ENCODE peak calls at places on chromosome 6, in ten cellular contexts. E is fibroblast of lung, R is heart left ventricle, O is A549, I is pancreas, C is lower lobe of right lung, P is epithelial cell of esophagus, T is adrenal gland, A is dorsolateral prefrontal cortex, N is endodermal cell. D is an unnamed sample.

GRCh38 chr6:72374864-72375263 is 247.0 kb upstream of the KCNQ5 start:
- DNase-seq in R (no peak), P (no peak), E (no peak), N (peak; percentile 66), O (no peak), C (no peak), T (no peak), A (no peak), I (no peak), D (no peak)

GRCh38 chr6:52136055-52136454 is 48.6 kb upstream of the PKHD1 start:
- DNase-seq in R (no peak), O (no peak), C (no peak), A (no peak), E (no peak), N (no peak), P (no peak), I (no peak), T (no peak), D (no peak)

GRCh38 chr6:136066005-136066404 is 184.1 kb downstream of the MTFR2 start:
- DNase-seq in C (no peak), I (no peak), A (no peak), O (no peak), E (peak; percentile 41), R (no peak), N (no peak), P (peak; percentile 93), T (no peak), D (no peak)

GRCh38 chr6:56073315-56073714 is 174.1 kb downstream of the COL21A1 start:
- DNase-seq in N (no peak), E (no peak), I (no peak), T (no peak), A (no peak), R (no peak), O (no peak), C (no peak), P (no peak), D (no peak)

GRCh38 chr6:101114703-101115102 is 233.6 kb upstream of the ASCC3 start:
- DNase-seq in A (no peak), P (peak; percentile 59), O (no peak), N (no peak), E (peak; percentile 27), R (no peak), I (no peak), T (peak; percentile 1), C (no peak), D (peak; percentile 6)

GRCh38 chr6:160215232-160215631 is 43.4 kb downstream of the SLC22A2 start:
- DNase-seq in C (no peak), O (no peak), A (no peak), R (no peak), T (no peak), E (peak; percentile 15), I (no peak), P (peak; percentile 83), N (no peak), D (no peak)

GRCh38 chr6:4687989-4688947 is 87.9 kb upstream of the CDYL start:
- DNase-seq in N (no peak), T (peak; percentile 73), O (peak; percentile 72), A (no peak), C (no peak), P (peak; percentile 92), I (no peak), R (no peak), E (peak; percentile 82), D (no peak)

GRCh38 chr6:41528409-41528963 is 17.7 kb upstream of the FOXP4 start:
- DNase-seq in I (no peak), P (no peak), E (no peak), N (no peak), A (no peak), C (no peak), O (no peak), R (no peak), T (no peak), D (no peak)

GRCh38 chr6:133632206-133632605 is 256.7 kb upstream of the TCF21 start:
- DNase-seq in P (peak; percentile 59), O (no peak), A (no peak), R (no peak), E (peak; percentile 52), C (no peak), N (peak; percentile 45), T (no peak), I (no peak), D (no peak)

GRCh38 chr6:44000164-44000842 is 126.9 kb downstream of the MRPL14 start:
- DNase-seq in E (peak; percentile 32), O (no peak), N (peak; percentile 92), R (peak; percentile 44), P (peak; percentile 18), A (no peak), T (no peak), C (peak; percentile 87), I (no peak), D (no peak)

GRCh38 chr6:6694368-6694780 is 105.9 kb downstream of the LY86 start:
- DNase-seq in I (no peak), O (no peak), N (peak; percentile 82), T (no peak), E (no peak), A (no peak), R (no peak), C (peak; percentile 58), P (peak; percentile 37), D (no peak)

GRCh38 chr6:63509652-63510352 is 62.5 kb upstream of the LOC128125822 start:
- DNase-seq in E (peak; percentile 19), T (peak; percentile 82), P (peak; percentile 74), A (no peak), N (no peak), I (peak; percentile 89), C (no peak), O (no peak), R (peak; percentile 68), D (no peak)

GRCh38 chr6:154164397-154164796 is 125.4 kb downstream of the OPRM1 start:
- DNase-seq in E (peak; percentile 88), O (no peak), R (peak; percentile 52), T (peak; percentile 52), N (no peak), I (no peak), C (no peak), P (no peak), A (peak; percentile 43), D (peak; percentile 96)

GRCh38 chr6:131782764-131783163 is 25.1 kb upstream of the ENPP1 start:
- DNase-seq in C (no peak), O (no peak), E (no peak), A (no peak), N (peak; percentile 59), P (peak; percentile 36), T (peak; percentile 23), R (no peak), I (peak; percentile 18), D (no peak)
- TF ChIP-seq CTCF in C (no peak), O (no peak), E (no peak), A (no peak), N (peak; percentile 45), P (peak; percentile 45), T (peak; percentile 44), R (no peak), I (peak; percentile 10), D (no peak)

GRCh38 chr6:29763491-29764289 is 40.5 kb downstream of the HLA-F start:
- DNase-seq in N (peak; percentile 36), O (no peak), E (peak; percentile 76), R (no peak), C (no peak), P (peak; percentile 94), T (no peak), I (no peak), A (no peak), D (peak; percentile 22)
- H3K4me3 ChIP-seq in N (no peak overlapping the region), O (no peak overlapping the region), E (no peak overlapping the region), R (no peak overlapping the region), C (no peak overlapping the region), P (no peak overlapping the region), T (no peak overlapping the region), I (no peak overlapping the region), A (no peak overlapping the region), D (no peak overlapping the region)

GRCh38 chr6:36737043-36737785 is 39.6 kb downstream of the RAB44 start:
- DNase-seq in P (no peak), A (no peak), E (no peak), N (no peak), I (no peak), O (no peak), R (no peak), T (no peak), C (no peak), D (no peak)

GRCh38 chr6:36738108-36738507 is 40.5 kb downstream of the RAB44 start:
- DNase-seq in O (no peak), E (no peak), R (no peak), T (no peak), N (no peak), A (no peak), P (no peak), C (no peak), I (no peak), D (no peak)

GRCh38 chr6:36733300-36733699 is 35.7 kb downstream of the RAB44 start:
- DNase-seq in O (no peak), C (no peak), T (no peak), I (no peak), R (peak; percentile 10), A (no peak), P (peak; percentile 60), E (no peak), N (no peak), D (no peak)

GRCh38 chr6:36734486-36735060 is 36.9 kb downstream of the RAB44 start:
- DNase-seq in I (no peak), P (no peak), O (no peak), C (no peak), N (no peak), A (no peak), E (no peak), R (peak; percentile 35), T (no peak), D (no peak)

DNA sequence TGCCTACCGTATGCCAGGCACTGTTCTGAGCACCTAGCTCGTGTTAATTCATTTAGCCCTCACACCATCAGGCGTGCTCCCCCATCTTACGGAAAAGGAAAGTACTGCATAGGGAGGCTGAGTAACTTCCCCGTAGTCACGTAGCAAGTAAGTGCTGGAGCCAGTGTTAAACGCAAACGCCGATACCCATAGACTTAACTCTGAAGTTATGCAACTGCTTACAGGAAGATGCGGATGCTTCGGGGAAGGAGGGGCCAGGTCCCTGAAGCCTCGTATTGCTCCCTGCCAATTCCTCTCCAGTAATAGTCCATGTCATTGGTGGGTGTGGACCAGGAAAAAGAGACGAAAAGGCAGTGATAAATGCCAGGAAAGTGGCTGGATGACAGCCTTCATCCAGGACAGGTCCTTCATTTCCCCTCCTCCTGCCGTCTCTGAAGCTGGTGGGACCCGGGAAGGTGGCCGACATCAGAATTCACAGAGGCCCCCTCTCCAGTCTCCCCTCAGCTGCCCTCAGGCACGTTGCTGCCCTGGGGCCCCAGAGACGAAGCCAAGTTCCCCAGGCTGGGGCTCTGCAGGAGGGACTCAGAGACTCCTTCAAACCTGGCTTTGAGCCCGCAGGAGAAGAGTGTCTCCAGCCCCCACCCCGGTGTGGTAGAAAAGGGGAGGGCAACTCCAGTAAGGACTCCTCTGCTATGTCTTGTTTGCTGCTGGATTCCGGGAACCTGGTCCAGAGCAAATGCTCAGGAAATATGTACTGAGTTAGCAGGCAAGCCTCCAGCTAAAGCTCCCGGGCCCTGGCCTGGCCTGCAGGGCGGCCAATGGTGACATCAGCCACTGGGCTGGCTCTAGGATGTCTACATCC is 37.7 kb downstream of the RAB44 start:
- DNase-seq in R (peak; percentile 86), A (peak; percentile 48), I (peak; percentile 53), C (peak; percentile 71), N (no peak), O (no peak), P (peak; percentile 85), T (peak; percentile 61), E (peak; percentile 76), D (peak; percentile 38)
- TF ChIP-seq CTCF in R (no peak), A (no peak), I (no peak), C (no peak), N (no peak), O (no peak), P (peak; percentile 33), T (no peak), E (peak; percentile 23), D (no peak)

GRCh38 chr6:37696220-37696840 is 1.4 kb downstream of the MDGA1 start:
- DNase-seq in R (no peak), A (peak; percentile 33), P (peak; percentile 49), N (peak; percentile 76), T (peak; percentile 56), O (no peak), C (no peak), I (no peak), E (peak; percentile 63), D (no peak)
- H3K4me3 ChIP-seq in R (peak overlapping the region; percentile 76), A (peak overlapping the region; percentile 77), P (peak overlapping the region; percentile 4), N (peak overlapping the region; percentile 71), T (peak overlapping the region; percentile 87), O (peak overlapping the region; percentile 70), C (peak overlapping the region; percentile 77), I (no peak overlapping the region), E (peak overlapping the region; percentile 78), D (peak overlapping the region; percentile 62)

D was measured in astrocyte of the cerebellum.